ENCODE peak calls at places on chromosome 15, in six cellular contexts. G is Right ventricle myocardium superior, W is OCI-M1, A is SW480, B is HEK293T, T is AG09319. F is an unnamed sample.
A peak's percentile ranks its signal among the peaks of the same experiment; 100 is the strongest.

GRCh38 chr15:27638950-27639349 is 460.2 kb downstream of the OCA2 start:
- DNase-seq in G (no peak), W (no peak), A (no peak), B (no peak), T (no peak), F (no peak)

GRCh38 chr15:38587214-38587613 is 22.6 kb upstream of the RASGRP1 start:
- DNase-seq in G (no peak), W (peak; percentile 14), A (no peak), B (no peak), T (no peak), F (no peak)

GRCh38 chr15:27249046-27249722 is 278.2 kb downstream of the GABRG3 start:
- DNase-seq in G (no peak), W (no peak), A (no peak), B (no peak), T (no peak), F (no peak)

GRCh38 chr15:69713726-69714559 is 261.3 kb downstream of the RPLP1 start:
- DNase-seq in G (no peak), W (no peak), A (peak; percentile 99), B (no peak), T (no peak), F (no peak)

GRCh38 chr15:99165956-99166689 is 61.2 kb downstream of the SYNM start:
- DNase-seq in G (no peak), W (no peak), A (no peak), B (no peak), T (no peak), F (no peak)

GRCh38 chr15:82538961-82539689 is 1.1 kb downstream of the RPS17 start:
- DNase-seq in G (peak; percentile 33), W (no peak), A (no peak), B (no peak), T (no peak), F (peak; percentile 53)

GRCh38 chr15:66679657-66680108 is 22.4 kb upstream of the SMAD6 start:
- DNase-seq in G (peak; percentile 67), W (peak; percentile 94), A (no peak), B (peak; percentile 52), T (no peak), F (peak; percentile 78)

GRCh38 chr15:48358229-48358641 is 27.0 kb downstream of the DUT start:
- DNase-seq in G (no peak), W (peak; percentile 66), A (peak; percentile 44), B (no peak), T (no peak), F (peak; percentile 72)

GRCh38 chr15:101559938-101560337 is 70.4 kb upstream of the PCSK6 start:
- DNase-seq in G (no peak), W (peak; percentile 8), A (no peak), B (no peak), T (no peak), F (no peak)

GRCh38 chr15:69979269-69979668 is 118.4 kb downstream of the TLE3 start:
- DNase-seq in G (no peak), W (no peak), A (peak; percentile 62), B (no peak), T (no peak), F (no peak)

GRCh38 chr15:70778258-70779076 is 15.1 kb upstream of the UACA start:
- DNase-seq in G (no peak), W (no peak), A (peak; percentile 8), B (no peak), T (no peak), F (peak; percentile 60)

GRCh38 chr15:71272932-71273331 is 157.7 kb downstream of the THSD4 start:
- DNase-seq in G (no peak), W (no peak), A (no peak), B (no peak), T (no peak), F (peak; percentile 48)

GRCh38 chr15:44782516-44782915 is 46.2 kb downstream of the TRIM69 start:
- DNase-seq in G (no peak), W (no peak), A (peak; percentile 6), B (no peak), T (no peak), F (peak; percentile 27)

GRCh38 chr15:51104512-51104911 is 9.8 kb upstream of the TNFAIP8L3 start:
- DNase-seq in G (peak; percentile 78), W (no peak), A (no peak), B (no peak), T (peak; percentile 42), F (peak; percentile 95)

GRCh38 chr15:50190723-50191122 is 8.7 kb downstream of the SLC27A2 start:
- DNase-seq in G (no peak), W (peak; percentile 49), A (no peak), B (no peak), T (no peak), F (no peak)